ENCODE peak calls at places on chromosomes 16 and 17, in six cellular contexts. N is H9, K is fibroblast of lung, X is DND-41, L is HCT116, M is heart right ventricle. Y is an unnamed sample. For H3K4me1, the result is how much of the 10 kb centered on the place peaks cover.

GRCh38 chr16:24463196-24463945 is 76.0 kb upstream of the RBBP6 start:
- DNase-seq in N (no peak), K (no peak), X (no peak), L (no peak), M (no peak), Y (no peak)

GRCh38 chr17:3558603-3559269 is 1.1 kb upstream of the TRPV3 start:
- DNase-seq in N (peak), K (peak), X (no peak), L (no peak), M (no peak), Y (peak)

GRCh38 chr16:3812469-3813172 is 67.9 kb downstream of the CREBBP start:
- DNase-seq in N (no peak), K (no peak), X (no peak), L (no peak), M (no peak), Y (no peak)

GRCh38 chr17:75272848-75273184 is 1.8 kb upstream of the MIF4GD start:
- DNase-seq in N (no peak), K (no peak), X (no peak), L (no peak), M (no peak), Y (no peak)

GRCh38 chr16:72604375-72604774 is 432.4 kb upstream of the PMFBP1 start:
- DNase-seq in N (no peak), K (no peak), X (peak), L (no peak), M (no peak), Y (no peak)

GRCh38 chr17:56482229-56482628 is 111.3 kb upstream of the NOG start:
- DNase-seq in N (no peak), K (no peak), X (no peak), L (no peak), M (no peak), Y (no peak)

GRCh38 chr17:36755586-36755985 is 154.2 kb downstream of the MRM1 start:
- DNase-seq in N (peak), K (no peak), X (peak), L (peak), M (no peak), Y (peak)

GRCh38 chr17:8923762-8924161 is 41.7 kb downstream of the PIK3R5 start:
- DNase-seq in N (no peak), K (no peak), X (no peak), L (no peak), M (no peak), Y (no peak)

GRCh38 chr16:63625141-63625540 is 1496.7 kb downstream of the CDH11 start:
- DNase-seq in N (no peak), K (no peak), X (no peak), L (no peak), M (no peak), Y (no peak)

GRCh38 chr16:3952342-3953131 is 72.0 kb upstream of the CREBBP start:
- DNase-seq in N (peak), K (no peak), X (peak), L (no peak), M (peak), Y (no peak)

GRCh38 chr16:11359370-11359769 is 14.1 kb downstream of the RMI2 start:
- DNase-seq in N (no peak), K (peak), X (no peak), L (peak), M (no peak), Y (no peak)

GRCh38 chr17:71430281-71430680 is 690.5 kb upstream of the SOX9 start:
- DNase-seq in N (no peak), K (no peak), X (no peak), L (no peak), M (no peak), Y (no peak)

GRCh38 chr17:47935961-47936360 is 5.4 kb upstream of the PNPO start:
- DNase-seq in N (no peak), K (peak), X (no peak), L (peak), M (no peak), Y (no peak)

GRCh38 chr17:45127583-45128300 is 4.6 kb downstream of the PLCD3 start:
- DNase-seq in N (peak), K (peak), X (no peak), L (no peak), M (peak), Y (no peak)

GRCh38 chr17:73430848-73431247 is 119.0 kb upstream of the CDC42EP4 start:
- DNase-seq in N (peak), K (peak), X (no peak), L (no peak), M (peak), Y (no peak)

GRCh38 chr16:79415983-79416641 is 184.4 kb downstream of the MAF start:
- DNase-seq in N (no peak), K (no peak), X (peak), L (no peak), M (no peak), Y (peak)

GRCh38 chr17:15941781-15942180 is 3.1 kb upstream of the ADORA2B start:
- DNase-seq in N (no peak), K (peak), X (no peak), L (no peak), M (no peak), Y (no peak)

GRCh38 chr17:51427259-51428255 is 167.2 kb downstream of the UTP18 start:
- DNase-seq in N (no peak), K (no peak), X (peak), L (no peak), M (no peak), Y (peak)

GRCh38 chr17:56144205-56144604 is 9.1 kb upstream of the ANKFN1 start:
- DNase-seq in N (no peak), K (no peak), X (no peak), L (no peak), M (no peak), Y (no peak)

GRCh38 chr16:6969594-6969993 is 363.1 kb upstream of the RBFOX1 start:
- DNase-seq in N (peak), K (no peak), X (no peak), L (no peak), M (no peak), Y (no peak)

GRCh38 chr17:46071796-46072195 is 72.7 kb downstream of the STH start:
- DNase-seq in N (no peak), K (no peak), X (no peak), L (no peak), M (no peak), Y (no peak)

GRCh38 chr16:84507011-84507982 is 2.8 kb upstream of the MEAK7 start:
- DNase-seq in N (no peak), K (no peak), X (no peak), L (no peak), M (no peak), Y (peak)

GRCh38 chr17:66903781-66904180 is 60.7 kb upstream of the CACNG4 start:
- DNase-seq in N (no peak), K (no peak), X (no peak), L (no peak), M (no peak), Y (no peak)
- H3K27ac ChIP-seq in N (no peak), K (no peak), X (no peak), L (no peak), M (no peak), Y (no peak)

DNA sequence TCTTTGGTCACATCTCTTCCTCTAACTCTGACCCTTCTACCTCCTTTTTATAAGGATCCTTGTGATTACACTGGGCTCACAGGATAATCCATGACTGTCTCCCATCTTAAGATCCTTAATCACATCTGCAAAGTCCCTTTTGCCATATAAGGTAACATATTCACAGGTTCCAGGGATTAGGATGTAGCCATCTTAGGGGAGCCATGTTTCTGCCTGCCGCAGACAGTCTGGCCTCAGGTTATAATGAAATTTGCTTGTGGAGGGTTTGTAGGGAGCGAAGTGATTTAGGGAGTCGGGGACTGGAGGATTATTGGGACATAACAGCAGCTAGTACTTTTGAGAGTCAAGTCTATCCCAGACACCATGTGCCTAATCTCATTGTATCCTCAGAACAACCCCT is 7.7 kb downstream of the EEF2K start:
- DNase-seq in N (no peak), K (no peak), X (no peak), L (no peak), M (no peak), Y (no peak)
- H3K4me1 ChIP-seq in N (under half), K (under half), X (under half), L (under half), M (under half), Y (under half)

GRCh38 chr16:1159973-1160772 is 7.3 kb downstream of the CACNA1H start:
- DNase-seq in N (no peak), K (no peak), X (no peak), L (no peak), M (peak), Y (no peak)
- H3K27ac ChIP-seq in N (no peak), K (no peak), X (no peak), L (no peak), M (no peak), Y (no peak)

GRCh38 chr17:82300228-82300627 is 17.2 kb downstream of the CD7 start:
- DNase-seq in N (no peak), K (no peak), X (no peak), L (no peak), M (no peak), Y (no peak)
- H3K4me1 ChIP-seq in N (under half), K (under half), X (half or more), L (under half), M (under half), Y (half or more)

DNA sequence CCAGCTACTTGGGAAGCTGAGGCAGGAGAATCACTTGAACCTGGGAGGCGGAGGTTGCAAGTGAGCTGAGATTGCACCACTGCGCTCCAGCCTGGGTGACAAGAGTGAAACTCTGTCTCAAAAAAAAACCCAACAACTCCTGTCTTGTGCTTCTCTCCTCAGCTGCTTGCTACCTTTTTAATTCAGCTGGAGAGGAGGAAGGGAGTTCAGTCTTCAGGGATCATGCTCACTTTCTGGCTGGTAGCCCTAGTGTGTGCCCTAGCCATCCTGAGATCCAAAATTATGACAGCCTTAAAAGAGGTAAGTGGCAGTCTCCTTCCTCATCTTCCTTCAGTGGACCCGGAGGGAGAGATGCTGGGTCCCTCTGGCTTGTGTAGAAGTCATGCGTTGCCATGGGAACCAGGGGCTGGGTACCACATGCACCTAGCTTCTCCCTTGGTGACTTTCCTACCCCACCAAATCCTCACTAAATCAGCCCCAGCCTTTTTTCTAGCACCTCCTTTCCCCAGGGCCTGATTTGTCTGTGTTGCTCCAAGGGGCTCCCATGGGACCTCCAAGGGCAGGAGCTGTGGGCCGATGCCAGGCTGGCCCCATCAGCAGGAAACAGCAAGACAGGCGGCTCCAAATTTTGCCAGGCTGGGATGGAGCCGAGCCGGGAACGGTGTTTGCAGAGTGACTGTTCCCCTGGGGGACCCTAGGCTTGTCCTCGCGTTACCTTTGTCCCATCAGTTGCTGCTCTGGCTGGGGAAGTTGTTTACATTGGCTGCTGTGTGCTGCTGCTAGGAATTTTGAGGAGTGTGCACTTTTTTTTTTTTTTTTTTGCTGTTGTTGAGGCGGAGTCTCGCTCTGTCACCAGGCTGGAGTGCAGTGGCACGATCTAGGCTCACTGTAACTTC is 65.2 kb downstream of the ABCC1 start:
- DNase-seq in N (no peak), K (peak), X (no peak), L (no peak), M (peak), Y (no peak)
- H3K27ac ChIP-seq in N (no peak), K (peak), X (no peak), L (no peak), M (no peak), Y (no peak)

DNA sequence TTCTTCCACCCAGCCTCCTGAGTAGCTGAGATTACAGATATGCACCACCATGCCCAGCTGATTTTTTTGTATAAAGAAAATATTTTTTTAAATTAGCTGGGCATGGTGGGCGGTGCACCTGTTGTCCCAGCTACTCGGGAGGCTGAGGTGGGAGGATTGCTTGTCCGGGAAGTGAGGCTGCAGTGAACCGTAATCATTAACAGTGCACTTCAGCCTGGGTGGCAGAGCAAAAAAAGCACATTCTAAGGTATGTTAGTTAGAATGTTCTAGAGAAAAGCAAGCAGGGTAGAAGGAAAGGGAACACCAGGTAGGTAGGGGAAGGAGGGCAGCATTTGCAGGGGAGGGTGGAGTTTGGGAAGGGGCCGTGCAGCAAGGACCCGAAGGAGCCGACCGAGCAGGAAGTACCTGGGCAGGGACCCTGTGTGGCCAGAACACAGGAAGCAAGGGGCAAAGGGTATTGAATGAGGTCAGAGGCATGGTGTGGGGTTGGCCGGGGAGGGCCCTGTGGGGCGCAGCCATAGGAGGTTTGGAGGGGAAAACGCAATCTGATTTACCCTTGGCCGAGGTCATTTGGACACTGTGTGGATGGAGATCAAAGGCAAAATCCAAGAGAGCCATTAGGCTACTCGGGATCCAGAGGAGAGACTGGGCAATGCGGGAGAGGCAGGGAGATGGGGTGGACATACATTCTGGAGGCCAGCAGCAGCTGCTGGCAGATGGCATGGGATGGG is 2.3 kb downstream of the C17orf99 start:
- DNase-seq in N (no peak), K (no peak), X (no peak), L (no peak), M (no peak), Y (no peak)
- H3K4me1 ChIP-seq in N (under half), K (under half), X (under half), L (under half), M (under half), Y (under half)

GRCh38 chr17:50206604-50207293 is 5.3 kb upstream of the COL1A1 start:
- DNase-seq in N (peak), K (peak), X (peak), L (no peak), M (no peak), Y (no peak)
- H3K27ac ChIP-seq in N (no peak), K (peak), X (no peak), L (no peak), M (no peak), Y (no peak)